ENCODE peak calls at places on chromosomes 16 and 17, in ten cellular contexts. K is H1, Z is tibial artery, I is heart left ventricle, O is fibroblast of mammary gland, X is brain microvascular endothelial cell, N is neural crest cell, M is pancreas, P is cardiac muscle cell, Y is ovary. U is an unnamed sample.

GRCh38 chr17:1606352-1606985 is 22.2 kb downstream of the SLC43A2 start:
- DNase-seq in Z (no peak), P (no peak), N (no peak), X (peak), K (no peak), M (no peak), O (no peak), Y (no peak), I (no peak), U (peak)

GRCh38 chr17:44758414-44759095 is at the start of gene ADAM11:
- DNase-seq in Z (no peak), O (no peak), N (no peak), M (no peak), Y (no peak), K (peak), I (no peak), X (no peak), P (peak), U (peak)

GRCh38 chr16:12150600-12150999 is 174.1 kb downstream of the SNX29 start:
- DNase-seq in O (no peak), Y (no peak), X (no peak), N (no peak), P (no peak), M (no peak), I (no peak), K (no peak), Z (no peak), U (no peak)

GRCh38 chr17:38674013-38674748 is 576 bp downstream of the EPOP start:
- DNase-seq in Z (no peak), Y (peak), N (no peak), P (peak), K (peak), X (no peak), O (no peak), I (no peak), M (peak), U (peak)

GRCh38 chr17:68197091-68197996 is 50.5 kb upstream of the AMZ2 start:
- DNase-seq in N (no peak), K (peak), M (peak), I (peak), X (no peak), Y (no peak), Z (no peak), O (no peak), P (no peak), U (peak)

GRCh38 chr17:13114601-13115024 is 96.8 kb upstream of the ELAC2 start:
- DNase-seq in X (peak), I (peak), K (peak), M (peak), Y (no peak), Z (no peak), N (peak), P (peak), O (peak), U (peak)

GRCh38 chr17:80559688-80560290 is 15.2 kb downstream of the RPTOR start:
- DNase-seq in M (no peak), Z (no peak), I (no peak), Y (no peak), N (no peak), K (no peak), X (peak), P (no peak), O (peak), U (no peak)

GRCh38 chr16:28311913-28312312 is 19.6 kb downstream of the SBK1 start:
- DNase-seq in I (no peak), P (no peak), K (no peak), M (no peak), Z (no peak), N (no peak), O (peak), Y (no peak), X (no peak), U (no peak)

GRCh38 chr17:43220511-43221125 is 7.8 kb downstream of the CCDC200 start:
- DNase-seq in Y (no peak), M (no peak), I (no peak), K (peak), N (no peak), X (no peak), Z (no peak), P (no peak), O (no peak), U (no peak)

GRCh38 chr16:52203096-52203495 is 343.8 kb downstream of the TOX3 start:
- DNase-seq in M (no peak), P (no peak), K (no peak), X (no peak), N (no peak), Z (no peak), O (no peak), Y (no peak), I (no peak), U (no peak)

GRCh38 chr17:7894226-7894625 is 5.6 kb downstream of the CHD3 start:
- DNase-seq in K (no peak), X (no peak), P (no peak), Z (no peak), O (no peak), N (no peak), I (no peak), M (no peak), Y (no peak), U (no peak)

GRCh38 chr17:57388326-57388725 is 132.0 kb downstream of the MSI2 start:
- DNase-seq in Y (no peak), K (no peak), M (no peak), I (no peak), P (no peak), O (no peak), N (no peak), Z (peak), X (no peak), U (no peak)

GRCh38 chr17:57389474-57389873 is 133.2 kb downstream of the MSI2 start:
- DNase-seq in K (no peak), X (no peak), I (no peak), P (no peak), M (no peak), N (no peak), Y (no peak), Z (no peak), O (no peak), U (no peak)

GRCh38 chr17:57384219-57384618 is 127.9 kb downstream of the MSI2 start:
- DNase-seq in P (no peak), X (no peak), I (no peak), Z (no peak), Y (no peak), K (no peak), O (no peak), M (no peak), N (no peak), U (no peak)

GRCh38 chr17:57387575-57387974 is 131.3 kb downstream of the MSI2 start:
- DNase-seq in N (no peak), Z (no peak), I (no peak), X (no peak), K (no peak), M (no peak), Y (no peak), O (no peak), P (no peak), U (no peak)

GRCh38 chr17:57385975-57386374 is 129.7 kb downstream of the MSI2 start:
- DNase-seq in X (no peak), K (no peak), Z (no peak), M (no peak), I (no peak), Y (no peak), O (no peak), N (no peak), P (no peak), U (no peak)
- TF ChIP-seq CTCF in X (no peak), K (no peak), Z (no peak), M (no peak), I (no peak), Y (no peak), O (no peak), N (no peak), P (no peak), U (no peak)

GRCh38 chr17:48542114-48542955 is 2.6 kb downstream of the HOXB2 start:
- DNase-seq in Z (no peak), P (no peak), Y (no peak), O (peak), K (no peak), X (no peak), N (no peak), I (no peak), M (no peak), U (peak)

GRCh38 chr17:48543854-48544355 is 1.0 kb downstream of the HOXB2 start:
- DNase-seq in M (no peak), N (no peak), Y (no peak), O (no peak), P (no peak), X (no peak), I (no peak), K (no peak), Z (no peak), U (no peak)

GRCh38 chr17:48544356-48545021 is 420 bp downstream of the HOXB2 start:
- DNase-seq in I (peak), M (peak), Y (peak), Z (peak), P (peak), N (peak), O (peak), K (no peak), X (no peak), U (peak)

GRCh38 chr17:48541574-48542113 is 3.3 kb downstream of the HOXB2 start:
- DNase-seq in O (peak), P (peak), Z (no peak), K (peak), I (peak), X (no peak), Y (peak), M (no peak), N (no peak), U (peak)

DNA sequence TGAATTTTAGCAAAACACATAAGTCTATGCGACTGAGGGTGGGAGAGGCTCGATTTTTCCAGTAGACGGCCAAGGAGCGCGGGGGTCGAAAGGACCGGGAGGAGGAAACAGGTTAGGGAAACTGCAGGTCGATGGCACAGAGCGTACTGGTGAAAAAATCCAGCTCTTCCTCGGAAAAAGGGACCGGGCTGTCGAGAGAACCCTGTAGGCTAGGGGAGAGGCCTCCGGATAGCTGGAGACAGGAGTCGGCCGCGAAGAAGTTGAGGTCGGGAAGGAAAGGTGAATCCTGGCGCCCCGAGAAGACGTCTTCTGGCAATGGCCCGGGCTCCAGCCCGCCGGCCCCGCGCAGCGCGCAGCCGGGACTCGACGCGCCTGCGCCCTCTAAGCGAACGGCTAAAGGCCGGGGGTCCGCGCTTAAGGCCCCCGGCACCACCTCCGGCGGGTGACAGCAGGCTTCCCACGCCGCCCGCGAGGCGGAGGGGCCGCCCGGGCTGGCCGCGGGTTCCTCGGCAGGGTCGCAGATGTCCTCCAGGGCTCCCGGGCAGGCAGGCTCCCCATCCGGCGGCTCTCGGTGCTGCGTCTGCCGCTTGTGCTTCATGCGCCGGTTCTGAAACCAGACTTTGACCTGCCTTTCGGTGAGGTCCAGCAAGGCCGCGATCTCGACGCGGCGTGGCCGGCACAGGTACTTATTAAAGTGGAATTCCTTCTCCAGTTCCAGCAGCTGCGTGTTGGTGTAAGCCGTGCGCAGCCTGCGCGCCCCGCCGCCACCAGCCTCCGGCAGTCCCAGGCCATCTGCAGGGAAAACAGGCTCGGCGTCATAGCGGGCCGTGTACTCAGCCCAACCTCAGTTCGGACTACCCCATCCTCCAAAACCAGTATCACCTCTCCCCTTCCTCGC is 1.7 kb downstream of the HOXB2 start:
- DNase-seq in Y (no peak), K (peak), O (no peak), N (no peak), I (no peak), M (peak), P (peak), Z (no peak), X (peak), U (no peak)
- TF ChIP-seq CTCF in Y (no peak), K (peak), O (no peak), N (no peak), I (no peak), M (no peak), P (no peak), Z (peak), X (no peak), U (no peak)

GRCh38 chr16:9761870-9762269 is 420.4 kb downstream of the GRIN2A start:
- DNase-seq in K (no peak), I (no peak), M (no peak), Z (no peak), O (no peak), P (no peak), Y (no peak), X (no peak), N (no peak), U (no peak)
- TF ChIP-seq CTCF in K (no peak), I (no peak), M (no peak), Z (no peak), O (no peak), P (no peak), Y (no peak), X (no peak), N (no peak), U (no peak)

GRCh38 chr16:81492307-81492706 is 47.7 kb downstream of the CMIP start:
- DNase-seq in O (no peak), X (no peak), Z (no peak), K (no peak), I (no peak), Y (no peak), M (no peak), P (no peak), N (peak), U (no peak)
- TF ChIP-seq CTCF in O (no peak), X (no peak), Z (no peak), K (no peak), I (no peak), Y (no peak), M (no peak), P (no peak), N (no peak), U (no peak)

GRCh38 chr17:82228278-82228841 is 482 bp upstream of the SLC16A3 start:
- DNase-seq in O (no peak), X (no peak), M (no peak), I (peak), K (peak), Y (no peak), N (no peak), P (no peak), Z (peak), U (peak)
- TF ChIP-seq CTCF in O (no peak), X (no peak), M (no peak), I (no peak), K (no peak), Y (no peak), N (no peak), P (no peak), Z (no peak), U (no peak)

GRCh38 chr17:6163632-6164319 is 93.6 kb downstream of the WSCD1 start:
- DNase-seq in I (no peak), O (peak), N (no peak), P (peak), Y (no peak), K (no peak), Z (no peak), X (no peak), M (no peak), U (no peak)
- TF ChIP-seq CTCF in I (no peak), O (no peak), N (no peak), P (no peak), Y (no peak), K (no peak), Z (no peak), X (no peak), M (no peak), U (no peak)

U was measured in nephron progenitor cell.